ENCODE peak calls at places on chromosomes 3 and 15, in six cellular contexts. One of them, this sample, is unnamed.

GRCh38 chr3:124905093-124905492 is 17.9 kb upstream of the ITGB5 start:
- DNase-seq in AML-193: no peak
- DNase-seq in putamen: no peak
- DNase-seq in lower leg skin: no peak
- DNase-seq in left colon: no peak
- DNase-seq in nucleus accumbens: no peak
- DNase-seq in this sample: no peak

GRCh38 chr3:127253491-127253890 is 34.4 kb downstream of the PRR20G start:
- DNase-seq in AML-193: no peak
- DNase-seq in left colon: no peak
- DNase-seq in putamen: no peak
- DNase-seq in nucleus accumbens: no peak
- DNase-seq in lower leg skin: no peak
- DNase-seq in this sample: no peak

GRCh38 chr3:151477596-151478375 is 16.9 kb upstream of the IGSF10 start:
- DNase-seq in lower leg skin: no peak
- DNase-seq in putamen: no peak
- DNase-seq in AML-193: no peak
- DNase-seq in left colon: no peak
- DNase-seq in nucleus accumbens: no peak
- DNase-seq in this sample: no peak

GRCh38 chr15:93608643-93609148 is 519.7 kb upstream of the RGMA start:
- DNase-seq in putamen: no peak
- DNase-seq in AML-193: no peak
- DNase-seq in lower leg skin: no peak
- DNase-seq in left colon: no peak
- DNase-seq in nucleus accumbens: no peak
- DNase-seq in this sample: no peak

GRCh38 chr15:32877620-32878019 is 159.8 kb downstream of the GREM1 start:
- DNase-seq in putamen: no peak
- DNase-seq in lower leg skin: no peak
- DNase-seq in nucleus accumbens: no peak
- DNase-seq in left colon: no peak
- DNase-seq in AML-193: no peak
- DNase-seq in this sample: no peak

GRCh38 chr3:168275662-168276061 is 179.9 kb upstream of the GOLIM4 start:
- DNase-seq in putamen: no peak
- DNase-seq in AML-193: no peak
- DNase-seq in nucleus accumbens: no peak
- DNase-seq in left colon: no peak
- DNase-seq in lower leg skin: no peak
- DNase-seq in this sample: no peak

GRCh38 chr3:5188419-5189405 is 1.2 kb downstream of the EDEM1 start:
- DNase-seq in putamen: no peak
- DNase-seq in nucleus accumbens: no peak
- DNase-seq in AML-193: peak
- DNase-seq in lower leg skin: no peak
- DNase-seq in left colon: peak
- DNase-seq in this sample: peak

GRCh38 chr15:98667521-98668179 is 19.3 kb downstream of the IGF1R start:
- DNase-seq in lower leg skin: no peak
- DNase-seq in AML-193: no peak
- DNase-seq in nucleus accumbens: no peak
- DNase-seq in left colon: no peak
- DNase-seq in putamen: no peak
- DNase-seq in this sample: no peak

GRCh38 chr3:156381253-156381652 is 173.7 kb downstream of the SSR3 start:
- DNase-seq in left colon: no peak
- DNase-seq in nucleus accumbens: no peak
- DNase-seq in putamen: no peak
- DNase-seq in AML-193: no peak
- DNase-seq in lower leg skin: no peak
- DNase-seq in this sample: no peak

GRCh38 chr3:169103941-169104340 is 559.6 kb downstream of the MECOM start:
- DNase-seq in AML-193: no peak
- DNase-seq in left colon: no peak
- DNase-seq in nucleus accumbens: no peak
- DNase-seq in putamen: no peak
- DNase-seq in lower leg skin: no peak
- DNase-seq in this sample: no peak

GRCh38 chr3:2477635-2478034 is 379.0 kb downstream of the CNTN4 start:
- DNase-seq in left colon: no peak
- DNase-seq in lower leg skin: no peak
- DNase-seq in AML-193: no peak
- DNase-seq in nucleus accumbens: no peak
- DNase-seq in putamen: no peak
- DNase-seq in this sample: no peak

This sample was measured in lung.